ENCODE peak calls at places on chromosomes 5 and 9, in ten cellular contexts. S is A172; M is Calu3; J is activated CD4-positive, alpha-beta T cell treated with anti-CD3 and anti-CD28 coated beads, Interleukin-2, amount 50 U/mL, for 48 hours; F is NCI-H2171; K is NCI-H774; Z is upper lobe of right lung; L is NCI-H1092 treated with DMSO at 0.1 percent for 48 hours; O is T follicular helper cell; B is NAMALWA. P is an unnamed sample.

GRCh38 chr5:153476767-153477166 is 13.7 kb upstream of the GRIA1 start:
- DNase-seq in K (no peak), Z (no peak), J (no peak), B (no peak), O (no peak), M (no peak), S (peak), L (no peak), F (no peak), P (no peak)

GRCh38 chr5:148858547-148858946 is 32.1 kb downstream of the ADRB2 start:
- DNase-seq in J (no peak), B (no peak), L (no peak), F (no peak), O (no peak), M (no peak), Z (no peak), S (no peak), K (no peak), P (no peak)

GRCh38 chr9:73683862-73684591 is 532.4 kb downstream of the ANXA1 start:
- DNase-seq in M (peak), B (peak), F (peak), S (peak), L (peak), Z (no peak), K (no peak), J (no peak), O (no peak), P (no peak)

GRCh38 chr5:132265336-132266030 is 8.0 kb downstream of the PDLIM4 start:
- DNase-seq in M (peak), O (no peak), B (no peak), J (no peak), S (peak), Z (no peak), F (no peak), K (peak), L (no peak), P (peak)

GRCh38 chr9:87662808-87663528 is 63.0 kb upstream of the CTSL start:
- DNase-seq in B (peak), J (peak), S (peak), F (no peak), K (peak), O (no peak), L (peak), Z (peak), M (peak), P (peak)

GRCh38 chr9:97876061-97876460 is 23.0 kb downstream of the FOXE1 start:
- DNase-seq in F (no peak), Z (no peak), O (no peak), S (no peak), J (no peak), M (no peak), B (no peak), L (no peak), K (no peak), P (no peak)

GRCh38 chr9:1442105-1442504 is 391.9 kb downstream of the DMRT2 start:
- DNase-seq in L (no peak), K (no peak), F (no peak), B (no peak), S (no peak), J (no peak), Z (no peak), O (no peak), M (no peak), P (no peak)

GRCh38 chr9:3768286-3768685 is 242.5 kb upstream of the RFX3 start:
- DNase-seq in M (no peak), L (no peak), O (no peak), B (no peak), K (no peak), S (no peak), J (no peak), F (no peak), Z (no peak), P (no peak)

GRCh38 chr9:5628530-5629311 is at the start of gene RIC1:
- DNase-seq in S (peak), M (peak), F (peak), O (peak), B (peak), Z (peak), L (peak), K (peak), J (peak), P (peak)

GRCh38 chr5:134153241-134153640 is 23.5 kb downstream of the SKP1 start:
- DNase-seq in L (no peak), F (no peak), S (no peak), K (no peak), J (no peak), M (no peak), O (no peak), Z (no peak), B (no peak), P (no peak)

GRCh38 chr5:51138164-51138563 is 245.1 kb upstream of the ISL1 start:
- DNase-seq in Z (no peak), K (no peak), F (no peak), L (no peak), B (no peak), J (no peak), O (no peak), M (no peak), S (no peak), P (no peak)

GRCh38 chr9:37229882-37230482 is 109.6 kb downstream of the ZCCHC7 start:
- DNase-seq in O (no peak), J (no peak), Z (no peak), S (peak), M (no peak), B (no peak), L (no peak), F (no peak), K (no peak), P (no peak)

GRCh38 chr9:127980056-127980705 is 608 bp downstream of the EEIG1 start:
- DNase-seq in K (peak), M (peak), L (peak), Z (peak), F (no peak), S (no peak), B (peak), O (no peak), J (peak), P (peak)

GRCh38 chr5:34673463-34674125 is 17.5 kb downstream of the RAI14 start:
- DNase-seq in O (no peak), M (no peak), B (no peak), Z (no peak), F (no peak), L (no peak), K (no peak), J (no peak), S (no peak), P (no peak)

GRCh38 chr5:32714836-32715235 is 3.7 kb downstream of the NPR3 start:
- DNase-seq in L (no peak), S (no peak), Z (no peak), O (no peak), F (no peak), B (no peak), M (no peak), K (no peak), J (no peak), P (no peak)

GRCh38 chr9:27540537-27540936 is 10.9 kb upstream of the MOB3B start:
- DNase-seq in K (no peak), M (no peak), L (no peak), O (no peak), J (no peak), F (no peak), B (no peak), S (no peak), Z (no peak), P (no peak)

GRCh38 chr5:65926276-65926761 is at the start of gene ERBIN:
- DNase-seq in F (peak), K (peak), M (peak), B (peak), L (peak), Z (peak), O (peak), S (peak), J (peak), P (peak)

GRCh38 chr9:127838375-127839078 is 15.9 kb downstream of the ENG start:
- DNase-seq in B (no peak), L (no peak), K (no peak), F (no peak), S (peak), Z (peak), O (no peak), M (peak), J (no peak), P (no peak)

GRCh38 chr9:91682806-91683205 is 259.2 kb upstream of the NFIL3 start:
- DNase-seq in M (no peak), K (no peak), L (no peak), S (no peak), J (no peak), F (no peak), B (no peak), Z (no peak), O (no peak), P (no peak)

GRCh38 chr5:55159763-55160492 is at the start of gene GPX8:
- DNase-seq in M (peak), K (peak), L (peak), Z (no peak), F (peak), S (peak), J (no peak), O (no peak), B (peak), P (peak)

GRCh38 chr5:109470263-109470662 is 60.5 kb upstream of the PJA2 start:
- DNase-seq in F (no peak), B (no peak), L (no peak), K (no peak), M (no peak), O (no peak), Z (no peak), S (no peak), J (no peak), P (no peak)

GRCh38 chr5:56078271-56078670 is 83.5 kb upstream of the IL6ST start:
- DNase-seq in K (no peak), S (no peak), M (no peak), F (no peak), L (no peak), J (no peak), Z (no peak), O (no peak), B (no peak), P (no peak)

GRCh38 chr5:133842846-133843725 is 125.3 kb downstream of the C5orf15 start:
- DNase-seq in B (no peak), S (peak), O (no peak), F (no peak), J (no peak), K (no peak), Z (peak), L (no peak), M (no peak), P (peak)

GRCh38 chr5:122323132-122323548 is 11.1 kb downstream of the SNCAIP start:
- DNase-seq in K (peak), F (no peak), M (no peak), J (no peak), O (no peak), Z (no peak), B (no peak), S (no peak), L (no peak), P (no peak)

GRCh38 chr9:86924206-86924605 is 23.1 kb downstream of the GAS1 start:
- DNase-seq in B (no peak), O (no peak), F (no peak), M (no peak), K (no peak), L (no peak), J (no peak), Z (no peak), S (no peak), P (no peak)

GRCh38 chr5:75050415-75050814 is 1.9 kb downstream of the GCNT4 start:
- DNase-seq in F (no peak), L (no peak), J (peak), O (no peak), M (peak), K (no peak), S (peak), B (peak), Z (no peak), P (no peak)

GRCh38 chr9:9750719-9751118 is 862.1 kb downstream of the PTPRD start:
- DNase-seq in J (no peak), B (no peak), S (no peak), M (no peak), L (no peak), K (no peak), Z (no peak), O (no peak), F (no peak), P (no peak)

GRCh38 chr5:56984445-56984844 is 32.5 kb upstream of the MIER3 start:
- DNase-seq in K (no peak), F (no peak), Z (no peak), L (no peak), O (no peak), B (no peak), J (peak), S (no peak), M (no peak), P (no peak)

GRCh38 chr9:19369107-19369506 is 10.9 kb downstream of the RPS6 start:
- DNase-seq in B (no peak), M (no peak), O (no peak), J (no peak), F (no peak), L (no peak), Z (no peak), S (no peak), K (no peak), P (no peak)

GRCh38 chr9:113963017-113963620 is 87.0 kb downstream of the ZNF618 start:
- DNase-seq in O (no peak), Z (no peak), M (peak), J (peak), F (no peak), L (peak), S (peak), B (peak), K (peak), P (no peak)

GRCh38 chr5:1910861-1911772 is 28.4 kb upstream of the IRX4 start:
- DNase-seq in B (no peak), O (no peak), Z (no peak), L (no peak), J (no peak), M (no peak), S (no peak), K (no peak), F (no peak), P (no peak)

GRCh38 chr5:143865421-143865820 is 53.5 kb downstream of the HMHB1 start:
- DNase-seq in S (no peak), J (no peak), B (no peak), Z (no peak), F (peak), L (no peak), O (no peak), K (no peak), M (no peak), P (no peak)

GRCh38 chr5:62284946-62285891 is 20.8 kb upstream of the KIF2A start:
- DNase-seq in Z (no peak), L (no peak), B (no peak), F (no peak), K (no peak), J (peak), O (no peak), M (no peak), S (no peak), P (no peak)

GRCh38 chr5:141779642-141780041 is 97.6 kb upstream of the ARAP3 start:
- DNase-seq in B (no peak), M (peak), K (no peak), J (no peak), L (no peak), S (peak), F (no peak), O (no peak), Z (no peak), P (no peak)

GRCh38 chr9:127776195-127776918 is 2.1 kb downstream of the SH2D3C start:
- DNase-seq in Z (peak), B (peak), S (no peak), F (peak), O (peak), L (no peak), K (no peak), M (no peak), J (peak), P (no peak)

GRCh38 chr9:6758418-6759113 is 793 bp downstream of the KDM4C start:
- DNase-seq in F (no peak), M (peak), J (peak), Z (peak), K (peak), B (peak), O (peak), L (peak), S (no peak), P (peak)

GRCh38 chr5:134541736-134542376 is 16.4 kb downstream of the JADE2 start:
- DNase-seq in S (peak), Z (peak), M (peak), B (no peak), O (no peak), L (no peak), F (no peak), K (no peak), J (peak), P (peak)

P was measured in mucosa of gallbladder.